ENCODE peak calls at places on chromosomes 11 and 22, in four cellular contexts. I is effector memory CD4-positive, alpha-beta T cell; U is heart right ventricle; A is tibial artery. M is an unnamed sample.

GRCh38 chr11:20110908-20111669 is 49.2 kb downstream of the DBX1 start:
- DNase-seq in A (no peak), I (no peak), U (peak; percentile 18), M (no peak)

GRCh38 chr22:23883658-23884057 is 10.5 kb upstream of the MIF start:
- DNase-seq in U (no peak), I (no peak), A (no peak), M (no peak)

GRCh38 chr11:75263944-75264349 is 23.4 kb downstream of the TPBGL start:
- DNase-seq in A (no peak), U (no peak), I (no peak), M (peak; percentile 22)

GRCh38 chr11:59668188-59668949 is 468 bp downstream of the PATL1 start:
- DNase-seq in A (peak; percentile 62), U (peak; percentile 43), I (peak; percentile 74), M (peak; percentile 71)

GRCh38 chr11:57203359-57203758 is 21.6 kb downstream of the LRRC55 start:
- DNase-seq in U (peak; percentile 90), I (no peak), A (peak; percentile 51), M (peak; percentile 92)

GRCh38 chr22:24087071-24087795 is 76.1 kb downstream of the CABIN1 start:
- DNase-seq in I (no peak), U (no peak), A (no peak), M (no peak)

GRCh38 chr11:88590366-88590765 is 252.8 kb upstream of the CTSC start:
- DNase-seq in A (no peak), I (no peak), U (no peak), M (no peak)

GRCh38 chr11:64360403-64360980 is 1.5 kb downstream of the RPS6KA4 start:
- DNase-seq in U (no peak), A (no peak), I (no peak), M (no peak)

GRCh38 chr11:129605815-129606214 is 209.8 kb upstream of the TMEM45B start:
- DNase-seq in I (no peak), A (no peak), U (no peak), M (no peak)

GRCh38 chr11:61679893-61680621 is at the start of gene DAGLA:
- DNase-seq in A (peak; percentile 53), I (peak; percentile 74), U (peak; percentile 54), M (peak; percentile 74)

GRCh38 chr11:31813242-31813960 is 2.3 kb upstream of the PAX6 start:
- DNase-seq in A (no peak), I (no peak), U (no peak), M (no peak)

GRCh38 chr22:28883917-28884753 is 763 bp downstream of the ZNRF3 start:
- DNase-seq in A (peak; percentile 28), U (peak; percentile 13), I (peak; percentile 15), M (peak; percentile 33)

GRCh38 chr11:85132839-85133238 is 494.3 kb downstream of the DLG2 start:
- DNase-seq in A (no peak), U (no peak), I (no peak), M (no peak)

GRCh38 chr22:39360674-39361413 is 11.1 kb downstream of the SYNGR1 start:
- DNase-seq in A (no peak), U (no peak), I (no peak), M (no peak)

GRCh38 chr11:102882389-102883024 is 7.7 kb upstream of the MMP12 start:
- DNase-seq in U (no peak), A (no peak), I (no peak), M (no peak)

GRCh38 chr11:115258216-115258615 is 246.0 kb downstream of the CADM1 start:
- DNase-seq in A (no peak), I (no peak), U (no peak), M (no peak)

GRCh38 chr11:45411221-45411946 is 125.2 kb upstream of the SYT13 start:
- DNase-seq in I (no peak), U (no peak), A (no peak), M (no peak)

GRCh38 chr11:87339416-87339815 is 301.7 kb downstream of the TMEM135 start:
- DNase-seq in A (no peak), U (no peak), I (no peak), M (no peak)

GRCh38 chr22:30204015-30204741 is 42.4 kb downstream of the LIF start:
- DNase-seq in I (no peak), A (no peak), U (no peak), M (no peak)

GRCh38 chr22:47064416-47064815 is 302.0 kb downstream of the TBC1D22A start:
- DNase-seq in U (no peak), I (no peak), A (no peak), M (no peak)

GRCh38 chr22:50723991-50724390 is 14.0 kb upstream of the ACR start:
- DNase-seq in U (no peak), I (no peak), A (no peak), M (no peak)

GRCh38 chr22:35711336-35711735 is 6.3 kb upstream of the APOL5 start:
- DNase-seq in A (no peak), I (no peak), U (no peak), M (no peak)

DNA sequence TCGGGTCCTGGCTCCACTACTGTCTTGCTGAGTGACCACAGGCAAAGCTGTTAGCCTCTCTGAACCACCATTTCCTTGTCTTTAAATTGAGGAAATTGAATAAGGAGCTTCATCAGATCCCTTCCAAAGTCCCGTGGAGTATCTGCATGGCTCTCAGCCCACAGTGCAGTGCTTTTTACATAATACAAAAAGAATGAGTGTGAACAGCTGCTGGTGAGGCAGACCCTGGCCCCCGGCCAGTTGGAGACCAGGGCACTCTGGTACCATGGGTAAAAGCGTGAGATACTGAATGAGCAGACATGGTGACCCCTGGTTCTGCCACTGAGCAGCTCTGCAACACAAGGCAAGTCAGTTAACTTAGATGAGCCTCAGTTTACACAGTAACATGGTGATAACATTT is 86.8 kb downstream of the GALNT18 start:
- DNase-seq in I (no peak), U (no peak), A (no peak), M (no peak)
- H3K4me1 ChIP-seq in I (no peaks in the 10 kb centered on the region), U (peaks cover 100% of the 10 kb centered on the region), A (peaks cover 69% of the 10 kb centered on the region), M (peaks cover 92% of the 10 kb centered on the region)

GRCh38 chr11:104165014-104165413 is 1.1 kb upstream of the PDGFD start:
- DNase-seq in U (no peak), A (no peak), I (no peak), M (no peak)

GRCh38 chr11:104163100-104164027 is 583 bp downstream of the PDGFD start:
- DNase-seq in U (peak; percentile 22), I (no peak), A (peak; percentile 31), M (peak; percentile 26)

GRCh38 chr11:104159356-104159755 is 4.6 kb downstream of the PDGFD start:
- DNase-seq in I (no peak), U (no peak), A (no peak), M (no peak)

GRCh38 chr11:104161751-104162450 is 2.0 kb downstream of the PDGFD start:
- DNase-seq in U (no peak), A (no peak), I (no peak), M (no peak)

DNA sequence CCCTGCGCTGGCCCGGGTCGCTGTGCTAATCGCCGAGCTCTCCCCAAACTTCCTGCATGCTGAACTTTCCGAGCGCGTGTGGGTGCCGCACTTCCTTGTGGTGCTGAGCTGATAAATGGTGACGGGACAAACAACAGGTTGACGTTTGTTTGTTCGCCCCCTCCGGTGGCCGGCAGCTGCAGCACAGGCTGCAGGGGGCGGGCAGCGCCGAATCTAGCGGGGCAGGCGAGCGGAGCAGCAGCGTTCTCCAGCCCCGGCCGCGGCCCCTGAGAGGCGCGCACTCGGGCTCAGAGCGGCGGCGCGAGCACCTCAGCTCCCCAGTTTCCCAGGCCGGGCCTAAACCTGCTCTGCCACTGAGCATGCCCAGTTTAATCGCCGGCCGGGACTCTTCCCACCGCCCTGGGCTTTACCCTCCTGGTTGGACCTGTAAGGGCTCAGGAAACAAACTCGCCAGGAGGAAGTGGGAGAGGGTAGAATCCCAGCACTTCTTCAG is at the start of gene PDGFD:
- DNase-seq in I (no peak), A (peak; percentile 66), U (peak; percentile 65), M (peak; percentile 77)
- H3K4me3 ChIP-seq in I (no peak within 1 kb of the TSS), A (peak within 1 kb of the TSS; percentile 59), U (peak within 1 kb of the TSS; percentile 72), M (peak within 1 kb of the TSS; percentile 67)

DNA sequence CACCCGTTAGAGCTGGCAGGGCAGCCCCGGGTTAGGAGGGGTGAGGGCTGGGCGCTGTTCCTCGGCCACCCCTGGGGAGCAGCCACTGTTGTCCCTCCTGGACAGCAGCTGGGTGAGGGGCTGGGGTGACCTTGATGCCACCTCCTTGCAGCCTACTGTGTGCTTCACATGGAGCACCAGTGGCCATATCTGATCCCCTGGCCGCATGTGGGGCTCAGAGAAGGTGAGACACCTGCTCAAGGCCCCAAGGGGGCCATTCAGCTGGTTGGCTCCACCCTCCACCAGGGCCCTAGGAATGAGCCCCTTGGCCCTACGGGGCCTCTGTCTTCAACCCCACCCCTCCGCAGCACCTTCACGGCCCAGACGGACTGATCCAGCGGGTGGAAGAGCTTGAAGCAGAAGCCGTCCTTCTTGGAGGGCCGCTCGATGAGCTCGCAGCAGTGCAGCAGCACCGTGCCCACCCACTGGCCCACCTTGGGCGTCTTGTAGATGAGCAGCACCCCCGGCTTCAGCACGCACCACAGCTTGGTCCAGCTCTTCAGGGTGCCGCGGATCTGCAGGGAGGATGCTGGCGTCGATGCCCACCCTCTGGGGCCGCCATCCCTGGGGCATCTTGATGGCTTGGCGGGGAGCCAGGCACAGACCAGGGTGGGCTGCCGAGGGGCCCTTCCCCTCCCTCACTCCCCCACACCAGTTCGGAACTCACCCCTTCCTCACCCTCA is 44.9 kb downstream of the OSBPL5 start:
- DNase-seq in A (peak; percentile 17), I (no peak), U (no peak), M (peak; percentile 16)
- H3K9me3 ChIP-seq in A (no peaks in the 10 kb centered on the region), I (no peaks in the 10 kb centered on the region), U (peaks cover under 1% of the 10 kb centered on the region), M (no peaks in the 10 kb centered on the region)

GRCh38 chr11:107293677-107294344 is 163.8 kb downstream of the CWF19L2 start:
- DNase-seq in U (no peak), I (no peak), A (no peak), M (no peak)
- H3K4me1 ChIP-seq in U (no peaks in the 10 kb centered on the region), I (no peaks in the 10 kb centered on the region), A (no peaks in the 10 kb centered on the region), M (no peaks in the 10 kb centered on the region)

DNA sequence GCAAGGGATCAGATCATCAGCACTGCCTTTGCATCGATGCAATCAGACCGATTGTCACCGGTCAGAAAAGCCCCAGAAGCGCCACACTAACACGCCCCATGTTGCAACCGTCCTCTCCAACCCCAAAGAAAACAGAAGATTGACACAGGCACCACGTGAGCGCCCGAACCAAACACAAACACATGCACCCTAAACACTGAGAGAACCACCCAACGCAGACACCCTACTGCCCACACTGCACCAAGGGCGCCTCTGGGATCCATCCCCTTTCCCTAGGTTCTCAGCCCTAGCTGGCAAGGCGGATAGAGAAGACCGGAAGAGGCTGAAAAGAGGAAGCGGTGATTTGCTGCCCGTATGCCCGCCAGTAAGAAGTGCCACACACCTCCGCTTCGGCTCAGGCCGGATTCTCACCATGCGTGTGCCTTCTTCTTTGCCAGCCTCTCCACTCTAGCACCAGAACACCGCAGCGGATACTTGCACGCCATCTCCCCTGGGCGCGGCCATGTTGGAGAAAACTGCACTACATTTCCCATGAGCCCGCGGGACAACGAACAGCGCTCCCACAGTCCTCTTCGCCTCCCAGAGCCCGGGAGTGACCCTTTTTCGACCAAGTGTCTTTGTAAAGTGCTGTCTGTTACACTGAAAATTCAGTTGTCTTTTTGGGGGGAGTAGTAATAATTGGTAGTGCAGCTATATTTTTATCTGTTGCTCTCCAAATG is at the start of gene ALKBH8:
- DNase-seq in A (peak; percentile 76), I (peak; percentile 50), U (peak; percentile 81), M (peak; percentile 84)
- H3K4me3 ChIP-seq in A (peak within 1 kb of the TSS; percentile 81), I (peak within 1 kb of the TSS; percentile 83), U (peak within 1 kb of the TSS; percentile 81), M (peak within 1 kb of the TSS; percentile 81)

DNA sequence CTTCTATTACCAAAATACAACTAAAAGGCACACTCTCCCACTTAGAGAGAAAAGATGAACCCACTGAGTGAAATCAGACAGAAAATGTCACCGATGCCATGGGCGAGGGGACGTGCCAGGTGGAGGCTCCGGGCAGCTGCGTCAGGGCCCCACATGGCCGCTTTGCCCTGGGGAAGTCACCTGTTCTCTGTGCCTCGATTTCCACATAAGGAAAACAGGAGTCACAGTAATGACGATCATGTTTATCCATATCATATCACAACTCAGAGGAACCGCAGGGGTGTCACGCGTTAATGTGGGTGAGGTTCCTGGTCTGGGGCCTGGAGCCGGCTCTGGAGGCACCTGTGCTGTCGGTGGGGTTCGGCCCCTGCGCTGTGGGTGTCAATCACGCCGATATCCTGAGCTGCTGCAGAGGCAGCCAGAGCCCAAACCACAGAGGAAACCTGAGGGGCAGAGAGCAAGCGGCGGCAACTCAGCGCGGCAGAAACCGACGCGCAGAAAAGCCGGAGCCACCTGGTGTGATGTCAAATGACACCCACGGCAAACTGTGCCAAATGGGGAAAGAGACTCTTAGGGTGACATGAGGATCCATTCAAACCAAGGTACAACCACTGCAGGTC is 243.7 kb downstream of the BRD1 start:
- DNase-seq in A (no peak), U (no peak), I (no peak), M (no peak)
- H3K9me3 ChIP-seq in A (peaks cover 6% of the 10 kb centered on the region), U (peaks cover 15% of the 10 kb centered on the region), I (no peaks in the 10 kb centered on the region), M (peaks cover 9% of the 10 kb centered on the region)